ENCODE peak calls at places on chromosomes 4 and X, in eight cellular contexts. One of them, this sample, is unnamed.

GRCh38 chrX:108396188-108396885 is 41.9 kb downstream of the COL4A6 start:
- DNase-seq in occipital lobe: no peak
- DNase-seq in astrocyte of the spinal cord: no peak
- DNase-seq in epithelial cell of esophagus: peak
- DNase-seq in osteocyte: no peak
- DNase-seq in Right ventricle myocardium superior: no peak
- DNase-seq in hippocampal formation: no peak
- DNase-seq in stimulated activated CD8-positive, alpha-beta memory T cell treated with anti-CD3 and anti-CD28 coated beads, Interleukin-15, amount 100 ng/mL, for 4 hours: no peak
- DNase-seq in this sample: no peak

GRCh38 chr4:211033-211511 is 86.8 kb downstream of the ZNF718 start:
- DNase-seq in osteocyte: no peak
- DNase-seq in hippocampal formation: no peak
- DNase-seq in occipital lobe: no peak
- DNase-seq in astrocyte of the spinal cord: no peak
- DNase-seq in Right ventricle myocardium superior: no peak
- DNase-seq in epithelial cell of esophagus: peak
- DNase-seq in stimulated activated CD8-positive, alpha-beta memory T cell treated with anti-CD3 and anti-CD28 coated beads, Interleukin-15, amount 100 ng/mL, for 4 hours: no peak
- DNase-seq in this sample: no peak

GRCh38 chrX:150200820-150201287 is 162.3 kb upstream of the MAMLD1 start:
- DNase-seq in stimulated activated CD8-positive, alpha-beta memory T cell treated with anti-CD3 and anti-CD28 coated beads, Interleukin-15, amount 100 ng/mL, for 4 hours: peak
- DNase-seq in epithelial cell of esophagus: peak
- DNase-seq in astrocyte of the spinal cord: peak
- DNase-seq in osteocyte: peak
- DNase-seq in hippocampal formation: no peak
- DNase-seq in Right ventricle myocardium superior: no peak
- DNase-seq in occipital lobe: no peak
- DNase-seq in this sample: peak

GRCh38 chr4:37981844-37982720 is 21.9 kb downstream of the PTTG2 start:
- DNase-seq in osteocyte: no peak
- DNase-seq in occipital lobe: no peak
- DNase-seq in astrocyte of the spinal cord: peak
- DNase-seq in stimulated activated CD8-positive, alpha-beta memory T cell treated with anti-CD3 and anti-CD28 coated beads, Interleukin-15, amount 100 ng/mL, for 4 hours: no peak
- DNase-seq in Right ventricle myocardium superior: no peak
- DNase-seq in hippocampal formation: no peak
- DNase-seq in epithelial cell of esophagus: no peak
- DNase-seq in this sample: peak

GRCh38 chr4:57053508-57053907 is 56.7 kb downstream of the IGFBP7 start:
- DNase-seq in osteocyte: no peak
- DNase-seq in epithelial cell of esophagus: peak
- DNase-seq in astrocyte of the spinal cord: peak
- DNase-seq in occipital lobe: no peak
- DNase-seq in Right ventricle myocardium superior: no peak
- DNase-seq in stimulated activated CD8-positive, alpha-beta memory T cell treated with anti-CD3 and anti-CD28 coated beads, Interleukin-15, amount 100 ng/mL, for 4 hours: no peak
- DNase-seq in hippocampal formation: no peak
- DNase-seq in this sample: no peak

GRCh38 chr4:4499438-4500123 is 42.3 kb downstream of the STX18 start:
- DNase-seq in epithelial cell of esophagus: no peak
- DNase-seq in occipital lobe: no peak
- DNase-seq in astrocyte of the spinal cord: no peak
- DNase-seq in osteocyte: no peak
- DNase-seq in hippocampal formation: no peak
- DNase-seq in stimulated activated CD8-positive, alpha-beta memory T cell treated with anti-CD3 and anti-CD28 coated beads, Interleukin-15, amount 100 ng/mL, for 4 hours: no peak
- DNase-seq in Right ventricle myocardium superior: no peak
- DNase-seq in this sample: no peak

GRCh38 chr4:102493794-102494193 is 7.4 kb upstream of the NFKB1 start:
- DNase-seq in Right ventricle myocardium superior: no peak
- DNase-seq in hippocampal formation: no peak
- DNase-seq in astrocyte of the spinal cord: no peak
- DNase-seq in osteocyte: no peak
- DNase-seq in epithelial cell of esophagus: no peak
- DNase-seq in occipital lobe: no peak
- DNase-seq in stimulated activated CD8-positive, alpha-beta memory T cell treated with anti-CD3 and anti-CD28 coated beads, Interleukin-15, amount 100 ng/mL, for 4 hours: no peak
- DNase-seq in this sample: no peak

GRCh38 chr4:52573551-52573950 is 85.5 kb downstream of the USP46 start:
- DNase-seq in stimulated activated CD8-positive, alpha-beta memory T cell treated with anti-CD3 and anti-CD28 coated beads, Interleukin-15, amount 100 ng/mL, for 4 hours: no peak
- DNase-seq in Right ventricle myocardium superior: no peak
- DNase-seq in epithelial cell of esophagus: no peak
- DNase-seq in occipital lobe: no peak
- DNase-seq in hippocampal formation: no peak
- DNase-seq in astrocyte of the spinal cord: no peak
- DNase-seq in osteocyte: no peak
- DNase-seq in this sample: no peak

GRCh38 chrX:106802063-106802387 is 448 bp upstream of the TBC1D8B start:
- DNase-seq in occipital lobe: no peak
- DNase-seq in astrocyte of the spinal cord: no peak
- DNase-seq in osteocyte: no peak
- DNase-seq in epithelial cell of esophagus: peak
- DNase-seq in Right ventricle myocardium superior: no peak
- DNase-seq in stimulated activated CD8-positive, alpha-beta memory T cell treated with anti-CD3 and anti-CD28 coated beads, Interleukin-15, amount 100 ng/mL, for 4 hours: no peak
- DNase-seq in hippocampal formation: no peak
- DNase-seq in this sample: peak

GRCh38 chr4:41505161-41505653 is 32.8 kb upstream of the LIMCH1 start:
- DNase-seq in stimulated activated CD8-positive, alpha-beta memory T cell treated with anti-CD3 and anti-CD28 coated beads, Interleukin-15, amount 100 ng/mL, for 4 hours: no peak
- DNase-seq in occipital lobe: peak
- DNase-seq in astrocyte of the spinal cord: peak
- DNase-seq in hippocampal formation: peak
- DNase-seq in Right ventricle myocardium superior: no peak
- DNase-seq in osteocyte: no peak
- DNase-seq in epithelial cell of esophagus: peak
- DNase-seq in this sample: no peak

GRCh38 chr4:150164956-150165355 is 86.7 kb downstream of the DCLK2 start:
- DNase-seq in astrocyte of the spinal cord: no peak
- DNase-seq in occipital lobe: no peak
- DNase-seq in hippocampal formation: no peak
- DNase-seq in osteocyte: no peak
- DNase-seq in epithelial cell of esophagus: peak
- DNase-seq in Right ventricle myocardium superior: no peak
- DNase-seq in stimulated activated CD8-positive, alpha-beta memory T cell treated with anti-CD3 and anti-CD28 coated beads, Interleukin-15, amount 100 ng/mL, for 4 hours: no peak
- DNase-seq in this sample: no peak

GRCh38 chr4:173399016-173399415 is at the start of gene SCRG1:
- DNase-seq in astrocyte of the spinal cord: peak
- DNase-seq in stimulated activated CD8-positive, alpha-beta memory T cell treated with anti-CD3 and anti-CD28 coated beads, Interleukin-15, amount 100 ng/mL, for 4 hours: no peak
- DNase-seq in hippocampal formation: peak
- DNase-seq in osteocyte: no peak
- DNase-seq in Right ventricle myocardium superior: peak
- DNase-seq in occipital lobe: peak
- DNase-seq in epithelial cell of esophagus: no peak
- DNase-seq in this sample: no peak

GRCh38 chr4:182519528-182519927 is 276.3 kb downstream of the TENM3 start:
- DNase-seq in osteocyte: no peak
- DNase-seq in hippocampal formation: no peak
- DNase-seq in astrocyte of the spinal cord: no peak
- DNase-seq in occipital lobe: no peak
- DNase-seq in stimulated activated CD8-positive, alpha-beta memory T cell treated with anti-CD3 and anti-CD28 coated beads, Interleukin-15, amount 100 ng/mL, for 4 hours: no peak
- DNase-seq in epithelial cell of esophagus: no peak
- DNase-seq in Right ventricle myocardium superior: no peak
- DNase-seq in this sample: no peak

GRCh38 chrX:291411-291901 is 10.3 kb downstream of the PLCXD1 start:
- DNase-seq in epithelial cell of esophagus: no peak
- DNase-seq in osteocyte: no peak
- DNase-seq in stimulated activated CD8-positive, alpha-beta memory T cell treated with anti-CD3 and anti-CD28 coated beads, Interleukin-15, amount 100 ng/mL, for 4 hours: no peak
- DNase-seq in Right ventricle myocardium superior: peak
- DNase-seq in hippocampal formation: no peak
- DNase-seq in astrocyte of the spinal cord: no peak
- DNase-seq in occipital lobe: no peak
- DNase-seq in this sample: no peak

GRCh38 chrX:102067966-102068723 is 57.3 kb upstream of the TCEAL2 start:
- DNase-seq in occipital lobe: no peak
- DNase-seq in astrocyte of the spinal cord: peak
- DNase-seq in epithelial cell of esophagus: peak
- DNase-seq in stimulated activated CD8-positive, alpha-beta memory T cell treated with anti-CD3 and anti-CD28 coated beads, Interleukin-15, amount 100 ng/mL, for 4 hours: no peak
- DNase-seq in hippocampal formation: no peak
- DNase-seq in Right ventricle myocardium superior: no peak
- DNase-seq in osteocyte: no peak
- DNase-seq in this sample: peak

GRCh38 chrX:154603438-154604430 is 15.3 kb downstream of the CTAG1B start:
- DNase-seq in occipital lobe: no peak
- DNase-seq in epithelial cell of esophagus: peak
- DNase-seq in osteocyte: peak
- DNase-seq in Right ventricle myocardium superior: no peak
- DNase-seq in astrocyte of the spinal cord: peak
- DNase-seq in stimulated activated CD8-positive, alpha-beta memory T cell treated with anti-CD3 and anti-CD28 coated beads, Interleukin-15, amount 100 ng/mL, for 4 hours: no peak
- DNase-seq in hippocampal formation: no peak
- DNase-seq in this sample: no peak

GRCh38 chr4:133637161-133637560 is 488.1 kb downstream of the PCDH10 start:
- DNase-seq in astrocyte of the spinal cord: no peak
- DNase-seq in Right ventricle myocardium superior: no peak
- DNase-seq in epithelial cell of esophagus: no peak
- DNase-seq in osteocyte: no peak
- DNase-seq in occipital lobe: no peak
- DNase-seq in stimulated activated CD8-positive, alpha-beta memory T cell treated with anti-CD3 and anti-CD28 coated beads, Interleukin-15, amount 100 ng/mL, for 4 hours: no peak
- DNase-seq in hippocampal formation: no peak
- DNase-seq in this sample: no peak

GRCh38 chr4:159305129-159305528 is 202.2 kb downstream of the RAPGEF2 start:
- DNase-seq in stimulated activated CD8-positive, alpha-beta memory T cell treated with anti-CD3 and anti-CD28 coated beads, Interleukin-15, amount 100 ng/mL, for 4 hours: no peak
- DNase-seq in osteocyte: no peak
- DNase-seq in Right ventricle myocardium superior: no peak
- DNase-seq in hippocampal formation: no peak
- DNase-seq in occipital lobe: no peak
- DNase-seq in astrocyte of the spinal cord: no peak
- DNase-seq in epithelial cell of esophagus: no peak
- DNase-seq in this sample: no peak

GRCh38 chrX:17525762-17526555 is 151.0 kb downstream of the NHS start:
- DNase-seq in osteocyte: no peak
- DNase-seq in occipital lobe: no peak
- DNase-seq in Right ventricle myocardium superior: no peak
- DNase-seq in epithelial cell of esophagus: no peak
- DNase-seq in astrocyte of the spinal cord: no peak
- DNase-seq in hippocampal formation: no peak
- DNase-seq in stimulated activated CD8-positive, alpha-beta memory T cell treated with anti-CD3 and anti-CD28 coated beads, Interleukin-15, amount 100 ng/mL, for 4 hours: no peak
- DNase-seq in this sample: no peak

GRCh38 chr4:21765810-21766407 is 182.7 kb downstream of the KCNIP4 start:
- DNase-seq in occipital lobe: no peak
- DNase-seq in hippocampal formation: no peak
- DNase-seq in osteocyte: no peak
- DNase-seq in Right ventricle myocardium superior: no peak
- DNase-seq in stimulated activated CD8-positive, alpha-beta memory T cell treated with anti-CD3 and anti-CD28 coated beads, Interleukin-15, amount 100 ng/mL, for 4 hours: no peak
- DNase-seq in astrocyte of the spinal cord: peak
- DNase-seq in epithelial cell of esophagus: peak
- DNase-seq in this sample: no peak

GRCh38 chr4:165384608-165385007 is 5.8 kb downstream of the CPE start:
- DNase-seq in epithelial cell of esophagus: peak
- DNase-seq in stimulated activated CD8-positive, alpha-beta memory T cell treated with anti-CD3 and anti-CD28 coated beads, Interleukin-15, amount 100 ng/mL, for 4 hours: no peak
- DNase-seq in astrocyte of the spinal cord: peak
- DNase-seq in hippocampal formation: no peak
- DNase-seq in occipital lobe: no peak
- DNase-seq in osteocyte: no peak
- DNase-seq in Right ventricle myocardium superior: no peak
- DNase-seq in this sample: no peak

GRCh38 chr4:98662619-98663225 is 4.3 kb upstream of the TSPAN5 start:
- DNase-seq in Right ventricle myocardium superior: no peak
- DNase-seq in osteocyte: no peak
- DNase-seq in stimulated activated CD8-positive, alpha-beta memory T cell treated with anti-CD3 and anti-CD28 coated beads, Interleukin-15, amount 100 ng/mL, for 4 hours: peak
- DNase-seq in epithelial cell of esophagus: peak
- DNase-seq in hippocampal formation: no peak
- DNase-seq in astrocyte of the spinal cord: peak
- DNase-seq in occipital lobe: no peak
- DNase-seq in this sample: no peak

GRCh38 chr4:24551492-24552330 is 32.6 kb downstream of the DHX15 start:
- DNase-seq in stimulated activated CD8-positive, alpha-beta memory T cell treated with anti-CD3 and anti-CD28 coated beads, Interleukin-15, amount 100 ng/mL, for 4 hours: no peak
- DNase-seq in osteocyte: no peak
- DNase-seq in epithelial cell of esophagus: peak
- DNase-seq in astrocyte of the spinal cord: no peak
- DNase-seq in Right ventricle myocardium superior: no peak
- DNase-seq in hippocampal formation: no peak
- DNase-seq in occipital lobe: no peak
- DNase-seq in this sample: no peak

GRCh38 chr4:139115226-139115625 is 61.8 kb downstream of the ELF2 start:
- DNase-seq in osteocyte: no peak
- DNase-seq in stimulated activated CD8-positive, alpha-beta memory T cell treated with anti-CD3 and anti-CD28 coated beads, Interleukin-15, amount 100 ng/mL, for 4 hours: no peak
- DNase-seq in occipital lobe: no peak
- DNase-seq in astrocyte of the spinal cord: no peak
- DNase-seq in epithelial cell of esophagus: no peak
- DNase-seq in Right ventricle myocardium superior: no peak
- DNase-seq in hippocampal formation: no peak
- DNase-seq in this sample: no peak

GRCh38 chrX:68831405-68832100 is 2.7 kb downstream of the EFNB1 start:
- DNase-seq in astrocyte of the spinal cord: no peak
- DNase-seq in occipital lobe: no peak
- DNase-seq in Right ventricle myocardium superior: no peak
- DNase-seq in hippocampal formation: no peak
- DNase-seq in osteocyte: peak
- DNase-seq in epithelial cell of esophagus: no peak
- DNase-seq in stimulated activated CD8-positive, alpha-beta memory T cell treated with anti-CD3 and anti-CD28 coated beads, Interleukin-15, amount 100 ng/mL, for 4 hours: no peak
- DNase-seq in this sample: no peak

GRCh38 chr4:119068529-119068962 is 67.1 kb upstream of the MYOZ2 start:
- DNase-seq in astrocyte of the spinal cord: no peak
- DNase-seq in occipital lobe: no peak
- DNase-seq in epithelial cell of esophagus: peak
- DNase-seq in osteocyte: no peak
- DNase-seq in Right ventricle myocardium superior: no peak
- DNase-seq in hippocampal formation: no peak
- DNase-seq in stimulated activated CD8-positive, alpha-beta memory T cell treated with anti-CD3 and anti-CD28 coated beads, Interleukin-15, amount 100 ng/mL, for 4 hours: no peak
- DNase-seq in this sample: no peak

GRCh38 chr4:145177906-145178538 is 2.4 kb downstream of the OTUD4 start:
- DNase-seq in hippocampal formation: peak
- DNase-seq in stimulated activated CD8-positive, alpha-beta memory T cell treated with anti-CD3 and anti-CD28 coated beads, Interleukin-15, amount 100 ng/mL, for 4 hours: no peak
- DNase-seq in occipital lobe: no peak
- DNase-seq in astrocyte of the spinal cord: peak
- DNase-seq in osteocyte: no peak
- DNase-seq in Right ventricle myocardium superior: no peak
- DNase-seq in epithelial cell of esophagus: peak
- DNase-seq in this sample: no peak

GRCh38 chr4:100828986-100829685 is 311.3 kb upstream of the EMCN start:
- DNase-seq in stimulated activated CD8-positive, alpha-beta memory T cell treated with anti-CD3 and anti-CD28 coated beads, Interleukin-15, amount 100 ng/mL, for 4 hours: no peak
- DNase-seq in hippocampal formation: no peak
- DNase-seq in occipital lobe: peak
- DNase-seq in epithelial cell of esophagus: peak
- DNase-seq in osteocyte: no peak
- DNase-seq in astrocyte of the spinal cord: peak
- DNase-seq in Right ventricle myocardium superior: no peak
- DNase-seq in this sample: no peak

GRCh38 chr4:74659576-74660411 is 134.5 kb downstream of the BTC start:
- DNase-seq in stimulated activated CD8-positive, alpha-beta memory T cell treated with anti-CD3 and anti-CD28 coated beads, Interleukin-15, amount 100 ng/mL, for 4 hours: no peak
- DNase-seq in occipital lobe: no peak
- DNase-seq in epithelial cell of esophagus: peak
- DNase-seq in hippocampal formation: no peak
- DNase-seq in osteocyte: no peak
- DNase-seq in astrocyte of the spinal cord: peak
- DNase-seq in Right ventricle myocardium superior: no peak
- DNase-seq in this sample: peak

GRCh38 chrX:13087322-13088154 is 43.1 kb upstream of the FAM9C start:
- DNase-seq in Right ventricle myocardium superior: no peak
- DNase-seq in stimulated activated CD8-positive, alpha-beta memory T cell treated with anti-CD3 and anti-CD28 coated beads, Interleukin-15, amount 100 ng/mL, for 4 hours: peak
- DNase-seq in hippocampal formation: no peak
- DNase-seq in epithelial cell of esophagus: peak
- DNase-seq in osteocyte: no peak
- DNase-seq in astrocyte of the spinal cord: peak
- DNase-seq in occipital lobe: no peak
- DNase-seq in this sample: no peak

GRCh38 chr4:148171596-148171995 is 270.6 kb downstream of the NR3C2 start:
- DNase-seq in Right ventricle myocardium superior: no peak
- DNase-seq in astrocyte of the spinal cord: no peak
- DNase-seq in stimulated activated CD8-positive, alpha-beta memory T cell treated with anti-CD3 and anti-CD28 coated beads, Interleukin-15, amount 100 ng/mL, for 4 hours: no peak
- DNase-seq in hippocampal formation: no peak
- DNase-seq in osteocyte: no peak
- DNase-seq in epithelial cell of esophagus: no peak
- DNase-seq in occipital lobe: no peak
- DNase-seq in this sample: no peak

GRCh38 chrX:134377537-134377936 is 82.4 kb upstream of the HPRT1 start:
- DNase-seq in occipital lobe: peak
- DNase-seq in Right ventricle myocardium superior: no peak
- DNase-seq in epithelial cell of esophagus: peak
- DNase-seq in hippocampal formation: no peak
- DNase-seq in stimulated activated CD8-positive, alpha-beta memory T cell treated with anti-CD3 and anti-CD28 coated beads, Interleukin-15, amount 100 ng/mL, for 4 hours: no peak
- DNase-seq in astrocyte of the spinal cord: peak
- DNase-seq in osteocyte: no peak
- DNase-seq in this sample: peak

GRCh38 chr4:6720202-6720699 is 4.3 kb downstream of the BLOC1S4 start:
- DNase-seq in epithelial cell of esophagus: peak
- DNase-seq in Right ventricle myocardium superior: peak
- DNase-seq in stimulated activated CD8-positive, alpha-beta memory T cell treated with anti-CD3 and anti-CD28 coated beads, Interleukin-15, amount 100 ng/mL, for 4 hours: peak
- DNase-seq in hippocampal formation: peak
- DNase-seq in astrocyte of the spinal cord: peak
- DNase-seq in osteocyte: peak
- DNase-seq in occipital lobe: peak
- DNase-seq in this sample: peak

This sample was measured in hepatic stellate cell.